ENCODE peak calls at places on chromosomes 12 and 14, in six cellular contexts. I, U, H, O, Q and B are unnamed samples.

GRCh38 chr12:106227641-106228319 is 20.0 kb downstream of the CKAP4 start:
- DNase-seq in H (no peak), I (no peak), U (peak), Q (no peak), O (no peak), B (no peak)

GRCh38 chr12:42953021-42953420 is 363.5 kb upstream of the PRICKLE1 start:
- DNase-seq in U (no peak), O (no peak), I (no peak), H (no peak), Q (no peak), B (no peak)

GRCh38 chr12:7107181-7108041 is 1.6 kb downstream of the C1RL start:
- DNase-seq in H (no peak), O (no peak), Q (no peak), I (peak), U (no peak), B (no peak)

GRCh38 chr14:61343471-61343870 is 22.1 kb downstream of the PRKCH start:
- DNase-seq in H (no peak), U (no peak), O (no peak), Q (no peak), I (no peak), B (no peak)

GRCh38 chr14:39302124-39302810 is 68.6 kb downstream of the MIA2 start:
- DNase-seq in U (no peak), Q (no peak), O (no peak), H (no peak), I (no peak), B (peak)

GRCh38 chr12:25997401-25997973 is 39.0 kb downstream of the RASSF8 start:
- DNase-seq in I (no peak), H (no peak), Q (peak), O (no peak), U (no peak), B (peak)

GRCh38 chr12:120115692-120116442 is 686 bp downstream of the RAB35 start:
- DNase-seq in I (peak), U (no peak), H (no peak), O (peak), Q (no peak), B (peak)

GRCh38 chr12:76909290-76909689 is 30.5 kb upstream of the CSRP2 start:
- DNase-seq in O (no peak), I (no peak), H (no peak), U (no peak), Q (no peak), B (no peak)

GRCh38 chr14:72514660-72515025 is 379.3 kb downstream of the DPF3 start:
- DNase-seq in O (no peak), Q (no peak), U (no peak), I (no peak), H (no peak), B (no peak)

GRCh38 chr12:108241961-108242360 is 97.2 kb downstream of the CMKLR1 start:
- DNase-seq in H (no peak), Q (no peak), U (no peak), O (no peak), I (no peak), B (no peak)

GRCh38 chr14:58238252-58239247 is 6.1 kb upstream of the PSMA3 start:
- DNase-seq in I (no peak), U (no peak), H (no peak), Q (no peak), O (peak), B (peak)

GRCh38 chr12:105204916-105205315 is 31.1 kb downstream of the APPL2 start:
- DNase-seq in O (no peak), H (no peak), U (no peak), Q (no peak), I (no peak), B (peak)

GRCh38 chr12:11650697-11651281 is 1.3 kb downstream of the ETV6 start:
- DNase-seq in H (peak), O (peak), I (peak), U (no peak), Q (no peak), B (peak)

GRCh38 chr14:76919811-76920571 is 93.8 kb downstream of the LRRC74A start:
- DNase-seq in I (peak), O (peak), U (peak), Q (no peak), H (peak), B (peak)

GRCh38 chr12:6839482-6840201 is 1.1 kb upstream of the GNB3 start:
- DNase-seq in H (no peak), O (no peak), U (no peak), Q (no peak), I (no peak), B (no peak)

GRCh38 chr12:54980341-54980740 is 4.2 kb downstream of the TESPA1 start:
- DNase-seq in U (peak), Q (no peak), O (no peak), I (no peak), H (no peak), B (no peak)

GRCh38 chr12:30134229-30134628 is 350.5 kb upstream of the TMTC1 start:
- DNase-seq in U (no peak), O (no peak), I (peak), Q (peak), H (no peak), B (no peak)

GRCh38 chr14:104290058-104290667 is 151.8 kb downstream of the KIF26A start:
- DNase-seq in I (no peak), U (no peak), H (no peak), O (no peak), Q (no peak), B (no peak)

GRCh38 chr12:108629824-108630476 is 3.7 kb downstream of the SELPLG start:
- DNase-seq in U (peak), Q (no peak), I (no peak), H (no peak), O (no peak), B (peak)

GRCh38 chr12:62130400-62130799 is 129.8 kb upstream of the USP15 start:
- DNase-seq in O (no peak), U (no peak), I (no peak), Q (no peak), H (no peak), B (no peak)

GRCh38 chr12:108804361-108804949 is 52.9 kb downstream of the SSH1 start:
- DNase-seq in H (no peak), O (peak), I (no peak), U (no peak), Q (no peak), B (peak)

GRCh38 chr12:65119063-65119462 is 2.0 kb downstream of the WIF1 start:
- DNase-seq in Q (no peak), U (no peak), O (no peak), I (no peak), H (no peak), B (no peak)